ENCODE peak calls at places on chromosomes 6 and 20, in four cellular contexts. B is K562, Z is GM12878, O is HepG2. Y is an unnamed sample.

GRCh38 chr6:22366214-22366613 is 69.4 kb upstream of the PRL start:
- DNase-seq in B (no peak), Z (no peak), O (no peak), Y (no peak)

GRCh38 chr6:140677781-140678528 is 1303.5 kb upstream of the CITED2 start:
- DNase-seq in B (no peak), Z (no peak), O (no peak), Y (no peak)

GRCh38 chr6:149336529-149336928 is 19.0 kb downstream of the TAB2 start:
- DNase-seq in B (no peak), Z (no peak), O (no peak), Y (no peak)

GRCh38 chr6:64411226-64411625 is 775.6 kb downstream of the PHF3 start:
- DNase-seq in B (no peak), Z (no peak), O (no peak), Y (no peak)

GRCh38 chr6:4575724-4576123 is 200.5 kb upstream of the CDYL start:
- DNase-seq in B (no peak), Z (no peak), O (no peak), Y (no peak)

GRCh38 chr6:90000864-90001731 is 106.8 kb downstream of the GJA10 start:
- DNase-seq in B (peak; percentile 13), Z (no peak), O (no peak), Y (no peak)

GRCh38 chr6:102075539-102075938 is 682.0 kb downstream of the GRIK2 start:
- DNase-seq in B (no peak), Z (no peak), O (peak; percentile 4), Y (no peak)

GRCh38 chr6:131213501-131213990 is 78.3 kb downstream of the AKAP7 start:
- DNase-seq in B (no peak), Z (no peak), O (no peak), Y (no peak)

GRCh38 chr6:134446228-134446848 is 128.4 kb upstream of the SGK1 start:
- DNase-seq in B (no peak), Z (no peak), O (no peak), Y (no peak)

GRCh38 chr6:48110436-48111142 is 408 bp downstream of the PTCHD4 start:
- DNase-seq in B (no peak), Z (no peak), O (no peak), Y (peak; percentile 50)

DNA sequence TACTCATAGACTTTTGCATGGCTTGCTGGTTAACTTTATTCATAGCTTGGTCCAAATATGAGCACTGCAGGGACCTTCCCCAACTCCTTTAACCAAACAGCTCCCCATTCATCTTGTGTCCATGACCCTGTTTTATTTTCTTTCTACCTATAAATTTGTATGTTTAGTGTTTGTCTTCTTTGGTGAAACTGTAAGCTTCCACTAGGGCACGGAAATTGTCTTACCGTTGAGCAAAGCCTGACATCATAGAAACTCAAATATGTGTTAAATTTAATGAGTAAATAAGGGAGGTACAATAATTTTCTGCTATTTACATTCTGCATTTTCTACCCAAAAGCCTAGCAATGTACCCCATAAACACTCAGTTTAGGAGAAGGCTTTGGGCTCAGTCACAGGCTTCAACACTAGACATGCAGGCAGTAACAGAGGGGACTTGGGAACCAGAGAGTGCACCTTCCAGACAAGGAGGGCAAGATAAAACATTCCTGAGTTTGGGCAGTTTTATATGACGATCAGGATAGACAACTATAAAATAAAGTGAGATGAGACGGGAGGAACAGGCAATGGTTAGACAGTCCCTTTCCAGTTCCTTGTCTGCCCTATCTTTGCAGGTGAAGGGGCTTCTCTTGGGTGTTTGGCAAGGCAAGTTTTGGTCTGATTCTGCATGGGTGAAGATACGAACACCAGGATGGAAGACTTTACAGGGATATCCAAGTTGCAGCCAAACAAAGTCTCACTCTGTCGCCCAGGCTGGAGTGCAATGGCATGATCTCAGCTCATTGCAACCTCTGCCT is 46.2 kb upstream of the ZNF217 start:
- DNase-seq in B (no peak), Z (no peak), O (no peak), Y (no peak)
- TF ChIP-seq HDAC6 in B (no peak), Z (no peak), O (no peak), Y (no peak)

DNA sequence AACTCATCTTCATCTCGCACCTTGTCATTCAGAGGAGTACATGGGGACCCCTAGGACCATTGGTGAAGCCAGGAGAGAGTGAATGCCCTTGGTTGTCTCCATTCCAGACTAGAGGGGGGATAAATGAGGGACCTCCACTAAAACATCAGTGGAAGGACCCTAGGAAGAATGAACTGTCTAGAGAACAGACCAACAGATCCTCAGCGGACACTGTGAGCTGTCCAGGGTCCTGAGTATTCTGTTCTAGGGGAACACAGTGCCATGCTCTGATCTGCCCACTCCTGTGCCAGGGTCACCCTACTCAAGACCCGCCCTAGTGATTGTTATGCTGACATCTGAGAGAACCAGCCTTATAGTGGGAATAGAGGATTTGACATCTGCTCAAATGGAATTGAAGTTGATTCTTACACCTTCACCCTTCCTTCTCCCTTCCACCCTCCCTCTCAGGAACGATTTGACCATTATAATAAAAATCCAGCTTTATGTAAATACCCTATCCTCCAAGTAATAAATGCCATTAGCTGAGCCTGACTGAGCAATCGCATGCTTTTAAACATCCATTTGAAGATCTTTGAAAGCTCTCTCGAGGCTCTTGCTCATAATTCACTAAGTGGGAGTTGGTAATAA is 43.7 kb upstream of the SLC32A1 start:
- DNase-seq in B (peak; percentile 29), Z (no peak), O (peak; percentile 45), Y (peak; percentile 75)
- TF ChIP-seq HDAC6 in B (no peak), Z (no peak), O (no peak), Y (no peak)

GRCh38 chr6:135667694-135668455 is 170.3 kb upstream of the AHI1 start:
- DNase-seq in B (no peak), Z (no peak), O (no peak), Y (no peak)
- TF ChIP-seq HDAC6 in B (no peak), Z (no peak), O (no peak), Y (no peak)

DNA sequence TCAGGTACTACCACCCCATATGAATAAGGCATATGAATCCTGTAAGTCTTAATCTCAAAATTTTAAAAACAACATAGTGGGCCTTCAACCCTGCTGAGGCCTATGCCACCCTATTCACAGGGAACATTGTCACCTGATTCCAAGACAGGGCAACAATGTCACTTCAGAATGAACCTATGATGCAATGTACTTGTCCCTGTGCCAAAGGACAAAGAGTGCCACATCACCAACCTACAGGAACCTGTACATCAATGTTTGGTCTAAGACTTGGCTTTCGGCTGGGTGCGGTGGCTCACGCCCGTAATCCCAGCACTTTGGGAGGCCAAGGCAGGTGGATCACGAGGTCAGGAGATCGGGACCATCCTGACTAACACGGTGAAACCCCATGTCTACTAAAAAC is 318.5 kb upstream of the JARID2 start:
- DNase-seq in B (no peak), Z (no peak), O (no peak), Y (no peak)
- TF ChIP-seq HDAC6 in B (no peak), Z (no peak), O (no peak), Y (no peak)

DNA sequence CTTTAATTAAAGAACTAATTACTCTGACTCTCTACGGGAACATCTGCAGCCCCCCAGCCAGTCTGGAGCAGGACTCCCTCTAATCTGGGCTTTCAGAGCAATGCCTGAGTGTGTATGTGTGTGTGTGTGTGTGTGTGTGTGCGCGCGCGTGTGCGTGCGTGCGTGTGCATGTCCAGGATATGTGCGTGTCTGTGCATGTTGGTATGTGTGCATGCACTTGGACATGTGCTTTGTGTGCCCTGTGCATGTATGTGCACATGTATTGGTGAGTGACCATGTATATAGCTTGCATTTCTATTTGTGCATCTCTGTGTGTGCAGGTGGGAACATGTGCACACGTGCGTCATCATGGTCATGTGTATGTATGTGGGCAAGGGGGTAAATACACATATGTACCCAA is 174.0 kb downstream of the DHX35 start:
- DNase-seq in B (no peak), Z (no peak), O (no peak), Y (no peak)
- TF ChIP-seq HDAC6 in B (no peak), Z (no peak), O (no peak), Y (no peak)

DNA sequence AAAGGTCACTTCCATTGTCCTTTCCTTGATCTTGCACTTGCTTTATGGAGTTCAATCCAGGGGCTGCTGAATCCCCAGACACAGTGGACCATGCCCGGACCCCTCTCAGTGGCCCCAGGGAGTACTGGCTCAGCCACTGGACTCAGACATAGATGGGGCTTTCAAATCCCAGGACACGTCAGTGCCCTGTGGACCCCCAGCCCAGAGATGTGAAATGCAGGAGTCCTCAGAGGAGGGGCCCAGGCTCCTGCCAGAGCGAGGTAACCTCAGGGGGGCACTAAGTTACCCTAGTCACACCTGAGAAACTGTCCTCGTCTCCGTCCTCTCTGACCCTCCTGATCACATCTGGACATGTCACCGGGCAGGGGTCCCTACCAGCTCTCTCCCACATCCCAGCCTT is 18.7 kb upstream of the APMAP start:
- DNase-seq in B (no peak), Z (no peak), O (no peak), Y (no peak)
- TF ChIP-seq HDAC6 in B (no peak), Z (no peak), O (no peak), Y (no peak)

DNA sequence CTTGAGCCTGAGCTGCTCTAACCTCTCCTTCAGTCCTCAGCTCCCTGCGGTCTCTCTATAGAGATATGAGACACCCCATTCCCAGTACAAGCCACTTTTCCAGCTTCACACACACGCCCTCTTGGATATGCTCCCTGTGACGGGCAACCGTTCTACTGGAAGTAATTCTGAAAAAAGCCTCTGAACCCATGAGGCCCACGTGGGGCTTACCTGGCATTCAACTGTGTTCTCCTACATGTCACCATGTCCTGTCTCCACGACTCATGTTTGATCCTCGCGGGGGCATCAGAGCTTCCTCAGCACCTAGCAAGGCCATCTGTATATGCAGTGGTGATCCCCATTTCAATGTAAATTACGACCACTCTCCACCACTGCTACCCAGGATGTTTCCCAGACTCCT is 69.2 kb upstream of the DUSP22 start:
- DNase-seq in B (no peak), Z (no peak), O (no peak), Y (no peak)
- TF ChIP-seq HDAC6 in B (no peak), Z (no peak), O (no peak), Y (no peak)

GRCh38 chr6:52663935-52664184 is 7.1 kb upstream of the TMEM14A start:
- DNase-seq in B (no peak), Z (no peak), O (no peak), Y (no peak)

GRCh38 chr6:52664991-52665686 is 5.8 kb upstream of the TMEM14A start:
- DNase-seq in B (no peak), Z (no peak), O (no peak), Y (no peak)

GRCh38 chr6:52662031-52662430 is 8.9 kb upstream of the TMEM14A start:
- DNase-seq in B (no peak), Z (no peak), O (no peak), Y (no peak)

GRCh38 chr6:52661551-52661950 is 9.4 kb upstream of the TMEM14A start:
- DNase-seq in B (no peak), Z (no peak), O (no peak), Y (no peak)

DNA sequence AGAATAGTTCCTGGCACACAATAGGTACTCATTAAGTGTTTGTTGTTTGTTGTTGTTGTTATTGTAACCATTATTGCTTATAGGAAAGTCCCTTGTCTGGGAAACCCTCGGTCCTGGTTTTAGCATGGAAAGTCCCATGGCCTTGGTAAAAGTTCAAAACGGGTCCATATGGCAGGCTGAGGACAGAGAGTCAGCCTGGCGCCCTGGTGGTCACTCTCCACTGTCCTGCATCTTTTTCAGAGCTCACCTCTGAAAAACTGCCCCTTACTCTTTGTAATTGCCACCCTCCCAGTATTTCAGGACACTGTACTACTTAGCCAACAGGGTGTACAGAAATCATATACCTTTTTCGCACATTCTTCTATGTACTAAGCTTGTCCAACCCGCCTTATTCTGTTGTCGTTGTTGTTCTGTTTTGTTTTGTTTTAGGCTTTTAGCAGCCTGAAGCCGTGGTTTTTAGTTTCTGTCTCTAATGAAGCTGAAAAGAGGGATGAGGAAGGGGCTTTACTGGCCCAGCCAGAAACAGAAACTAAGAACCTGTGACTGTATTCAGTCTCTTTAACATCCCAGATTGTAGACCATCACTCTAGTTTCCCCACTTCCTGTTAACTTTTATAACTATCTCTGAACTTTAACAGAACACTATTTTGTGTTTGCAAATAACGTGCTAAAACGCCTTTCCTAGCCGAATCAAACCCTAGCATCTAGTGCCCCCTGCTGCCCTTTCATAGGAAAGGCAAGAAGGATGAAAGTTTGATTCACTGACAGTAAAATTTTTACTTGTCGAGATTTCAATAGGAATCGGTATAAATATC is 7.6 kb upstream of the TMEM14A start:
- DNase-seq in B (peak; percentile 68), Z (peak; percentile 66), O (peak; percentile 77), Y (no peak)
- TF ChIP-seq HDAC6 in B (no peak), Z (no peak), O (no peak), Y (no peak)